ENCODE peak calls at places on chromosomes 6 and 20, in seven cellular contexts. V, D, G, X, A, T and R are unnamed samples.

GRCh38 chr20:35967979-35968640 is at the start of gene CNBD2:
- DNase-seq in V (no peak), D (no peak), G (no peak), X (peak), A (no peak), T (no peak), R (no peak)

GRCh38 chr20:1388706-1389483 is 4.0 kb downstream of the FKBP1A start:
- DNase-seq in V (no peak), D (no peak), G (peak), X (no peak), A (no peak), T (no peak), R (no peak)

GRCh38 chr6:157323924-157324276 is 581 bp upstream of the TMEM242 start:
- DNase-seq in V (peak), D (peak), G (peak), X (peak), A (peak), T (peak), R (peak)

GRCh38 chr6:37175332-37176267 is 5.6 kb downstream of the PIM1 start:
- DNase-seq in V (no peak), D (no peak), G (no peak), X (peak), A (no peak), T (no peak), R (peak)

GRCh38 chr6:47009583-47009982 is 32.5 kb downstream of the ADGRF1 start:
- DNase-seq in V (no peak), D (no peak), G (no peak), X (peak), A (no peak), T (no peak), R (no peak)

GRCh38 chr6:160300076-160300695 is 41.6 kb upstream of the SLC22A2 start:
- DNase-seq in V (no peak), D (no peak), G (no peak), X (peak), A (no peak), T (peak), R (no peak)

GRCh38 chr20:58293453-58293852 is 16.1 kb upstream of the RAB22A start:
- DNase-seq in V (no peak), D (peak), G (no peak), X (peak), A (peak), T (no peak), R (no peak)

GRCh38 chr6:55696501-55696900 is 117.5 kb upstream of the HMGCLL1 start:
- DNase-seq in V (no peak), D (no peak), G (no peak), X (no peak), A (no peak), T (no peak), R (no peak)

GRCh38 chr20:2032168-2032567 is 38.3 kb upstream of the PDYN start:
- DNase-seq in V (no peak), D (peak), G (no peak), X (no peak), A (no peak), T (peak), R (no peak)

GRCh38 chr20:62066339-62066982 is 780 bp upstream of the TAF4 start:
- DNase-seq in V (no peak), D (peak), G (peak), X (peak), A (peak), T (peak), R (peak)

GRCh38 chr6:19802656-19803055 is 34.5 kb upstream of the ID4 start:
- DNase-seq in V (no peak), D (no peak), G (no peak), X (no peak), A (peak), T (no peak), R (peak)

GRCh38 chr20:50272413-50273120 is 81.9 kb downstream of the CEBPB start:
- DNase-seq in V (no peak), D (no peak), G (no peak), X (no peak), A (no peak), T (no peak), R (no peak)

GRCh38 chr6:108947114-108947854 is 99.1 kb downstream of the ARMC2 start:
- DNase-seq in V (no peak), D (no peak), G (peak), X (no peak), A (no peak), T (peak), R (no peak)

GRCh38 chr20:11274137-11274536 is 600.3 kb upstream of the JAG1 start:
- DNase-seq in V (peak), D (peak), G (peak), X (peak), A (peak), T (peak), R (peak)

GRCh38 chr20:62643521-62644043 is 1.3 kb downstream of the SLCO4A1 start:
- DNase-seq in V (no peak), D (no peak), G (peak), X (no peak), A (no peak), T (no peak), R (no peak)

GRCh38 chr20:34562643-34563042 is 4.1 kb downstream of the MAP1LC3A start:
- DNase-seq in V (no peak), D (peak), G (peak), X (peak), A (peak), T (no peak), R (peak)

GRCh38 chr6:21587182-21587924 is 6.2 kb upstream of the SOX4 start:
- DNase-seq in V (peak), D (peak), G (peak), X (peak), A (no peak), T (peak), R (peak)

GRCh38 chr6:388202-388903 is 3.2 kb upstream of the IRF4 start:
- DNase-seq in V (no peak), D (no peak), G (no peak), X (no peak), A (no peak), T (no peak), R (no peak)

GRCh38 chr20:38091447-38092216 is 58.1 kb downstream of the RPRD1B start:
- DNase-seq in V (no peak), D (no peak), G (no peak), X (no peak), A (peak), T (no peak), R (peak)

GRCh38 chr6:24140572-24140971 is 14.6 kb downstream of the NRSN1 start:
- DNase-seq in V (no peak), D (no peak), G (no peak), X (peak), A (no peak), T (no peak), R (no peak)

GRCh38 chr6:144873653-144874378 is 588.7 kb downstream of the UTRN start:
- DNase-seq in V (no peak), D (no peak), G (no peak), X (no peak), A (no peak), T (no peak), R (no peak)

GRCh38 chr6:147078602-147079001 is 125.6 kb upstream of the STXBP5 start:
- DNase-seq in V (no peak), D (no peak), G (no peak), X (no peak), A (no peak), T (no peak), R (no peak)

GRCh38 chr6:111076024-111076680 is 11.2 kb upstream of the SLC16A10 start:
- DNase-seq in V (no peak), D (no peak), G (peak), X (no peak), A (no peak), T (no peak), R (no peak)

DNA sequence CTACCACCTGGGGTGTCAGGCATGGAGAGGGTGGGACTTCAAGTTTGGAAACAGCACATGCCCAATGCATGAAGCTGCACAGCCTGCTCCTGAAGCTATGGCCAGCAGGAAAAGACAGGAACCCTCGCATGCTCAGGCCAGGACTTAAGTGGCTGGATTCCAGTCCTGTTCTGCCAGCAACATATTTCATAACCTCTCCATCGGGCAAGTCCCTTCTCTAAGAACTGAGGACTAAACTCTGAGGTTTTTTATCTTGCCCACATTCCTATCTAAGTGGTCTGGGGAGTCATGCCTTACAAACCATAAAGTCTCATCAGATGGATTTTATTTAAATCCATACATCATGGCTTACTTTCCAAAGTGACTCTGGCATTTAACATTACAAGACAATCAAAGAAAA is 27.5 kb upstream of the AGPAT4 start:
- DNase-seq in V (no peak), D (no peak), G (peak), X (no peak), A (no peak), T (peak), R (no peak)
- TF ChIP-seq EZH2phosphoT487 in V (no peak), D (no peak), G (peak), X (no peak), A (no peak), T (no peak), R (no peak)

DNA sequence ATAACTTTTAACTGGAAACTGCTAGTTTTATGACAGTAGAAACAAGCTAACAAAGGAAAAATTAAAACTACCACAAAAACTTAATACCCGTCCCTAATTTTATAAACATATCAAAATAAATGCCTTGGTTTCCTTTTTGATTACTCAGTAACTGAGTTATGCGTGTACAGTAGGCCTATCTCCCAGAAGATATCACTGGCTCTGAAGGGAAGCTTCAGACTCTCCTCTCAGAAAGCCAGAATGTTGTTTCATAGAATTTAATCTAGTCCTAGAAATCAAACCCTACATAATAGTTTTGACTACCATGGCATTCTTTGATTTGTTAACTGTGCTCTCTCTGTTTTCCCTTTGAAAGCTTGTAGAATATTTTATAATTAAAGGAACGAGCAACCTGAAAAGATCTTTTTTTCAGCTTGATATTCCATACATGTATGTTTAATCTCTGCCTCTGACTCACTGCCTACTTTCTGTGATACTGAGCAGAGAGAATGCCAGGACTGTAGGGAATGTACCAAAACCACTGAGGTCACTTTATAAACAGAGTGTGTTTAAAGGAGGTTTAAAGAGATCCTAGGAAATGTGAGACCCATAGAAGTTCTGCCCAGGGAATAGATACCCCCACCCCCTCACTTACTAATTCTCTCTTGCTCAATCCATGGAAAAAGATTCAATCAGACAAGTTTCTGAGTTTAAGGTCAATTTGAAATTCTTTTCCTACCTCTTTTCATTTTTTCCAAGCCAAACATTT is 311.5 kb downstream of the HDGFL1 start:
- DNase-seq in V (no peak), D (no peak), G (peak), X (no peak), A (no peak), T (peak), R (no peak)
- H2AFZ ChIP-seq in V (no peak), D (no peak), G (peak), X (no peak), A (no peak), T (no peak), R (no peak)

GRCh38 chr6:169998457-169998856 is 247.0 kb downstream of the ERMARD start:
- DNase-seq in V (no peak), D (no peak), G (no peak), X (no peak), A (no peak), T (no peak), R (no peak)

GRCh38 chr6:169997930-169998218 is 246.5 kb downstream of the ERMARD start:
- DNase-seq in V (no peak), D (no peak), G (no peak), X (no peak), A (no peak), T (no peak), R (no peak)

GRCh38 chr6:170003027-170003426 is 251.6 kb downstream of the ERMARD start:
- DNase-seq in V (no peak), D (no peak), G (no peak), X (no peak), A (no peak), T (no peak), R (no peak)

GRCh38 chr6:169999367-169999766 is 247.9 kb downstream of the ERMARD start:
- DNase-seq in V (no peak), D (no peak), G (no peak), X (no peak), A (no peak), T (no peak), R (no peak)

DNA sequence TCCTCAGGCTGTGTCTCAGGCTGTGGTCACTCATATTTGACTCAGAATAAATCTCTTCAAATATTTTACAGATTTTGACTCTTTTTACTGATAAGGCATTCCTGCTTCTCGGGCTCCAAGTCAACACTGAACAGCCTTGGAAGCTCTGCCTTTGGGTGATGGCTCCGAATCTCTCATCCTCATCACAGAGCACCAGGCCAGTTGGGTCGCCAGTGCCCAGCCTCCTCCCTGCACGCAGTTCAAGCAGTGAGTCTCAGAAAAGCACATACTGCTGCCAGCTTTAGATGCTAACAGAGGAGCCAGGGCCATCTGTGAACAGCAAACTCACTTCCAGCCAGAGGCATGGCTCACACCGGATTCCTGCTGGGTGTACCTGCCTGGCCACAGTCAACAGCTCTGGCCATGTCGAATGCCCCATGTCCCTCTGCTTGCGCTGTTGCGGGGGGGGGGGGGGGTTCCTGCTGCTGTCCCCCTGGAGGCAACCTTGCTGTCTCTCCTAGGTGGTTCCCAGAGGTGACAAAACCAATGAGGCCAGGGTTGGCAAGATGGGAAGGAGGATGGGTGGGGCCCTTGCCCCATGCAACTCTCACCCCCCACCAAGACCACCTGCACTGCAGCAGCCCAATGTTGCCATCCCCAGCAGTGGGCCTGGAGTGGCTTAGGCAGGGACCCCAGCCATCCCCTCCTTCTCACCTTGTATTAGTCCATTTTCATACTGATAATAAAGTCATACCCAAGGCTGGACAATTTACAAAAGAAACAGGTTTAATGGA is 248.8 kb downstream of the ERMARD start:
- DNase-seq in V (no peak), D (no peak), G (no peak), X (no peak), A (no peak), T (no peak), R (no peak)
- TF ChIP-seq EZH2phosphoT487 in V (no peak), D (no peak), G (no peak), X (no peak), A (no peak), T (no peak), R (no peak)

GRCh38 chr6:83853968-83854501 is 875 bp downstream of the RIPPLY2 start:
- DNase-seq in V (no peak), D (peak), G (no peak), X (peak), A (no peak), T (no peak), R (no peak)

GRCh38 chr6:83849610-83850009 is 3.5 kb upstream of the RIPPLY2 start:
- DNase-seq in V (no peak), D (no peak), G (no peak), X (peak), A (no peak), T (no peak), R (no peak)

GRCh38 chr6:83854766-83855165 is 1.6 kb downstream of the RIPPLY2 start:
- DNase-seq in V (no peak), D (no peak), G (no peak), X (no peak), A (no peak), T (no peak), R (no peak)

GRCh38 chr6:83853178-83853967 is at the start of gene RIPPLY2:
- DNase-seq in V (no peak), D (peak), G (peak), X (peak), A (no peak), T (peak), R (no peak)

GRCh38 chr6:83852528-83853177 is 507 bp upstream of the RIPPLY2 start:
- DNase-seq in V (no peak), D (no peak), G (no peak), X (no peak), A (no peak), T (no peak), R (no peak)
- H2AFZ ChIP-seq in V (no peak), D (peak), G (peak), X (peak), A (no peak), T (peak), R (no peak)

DNA sequence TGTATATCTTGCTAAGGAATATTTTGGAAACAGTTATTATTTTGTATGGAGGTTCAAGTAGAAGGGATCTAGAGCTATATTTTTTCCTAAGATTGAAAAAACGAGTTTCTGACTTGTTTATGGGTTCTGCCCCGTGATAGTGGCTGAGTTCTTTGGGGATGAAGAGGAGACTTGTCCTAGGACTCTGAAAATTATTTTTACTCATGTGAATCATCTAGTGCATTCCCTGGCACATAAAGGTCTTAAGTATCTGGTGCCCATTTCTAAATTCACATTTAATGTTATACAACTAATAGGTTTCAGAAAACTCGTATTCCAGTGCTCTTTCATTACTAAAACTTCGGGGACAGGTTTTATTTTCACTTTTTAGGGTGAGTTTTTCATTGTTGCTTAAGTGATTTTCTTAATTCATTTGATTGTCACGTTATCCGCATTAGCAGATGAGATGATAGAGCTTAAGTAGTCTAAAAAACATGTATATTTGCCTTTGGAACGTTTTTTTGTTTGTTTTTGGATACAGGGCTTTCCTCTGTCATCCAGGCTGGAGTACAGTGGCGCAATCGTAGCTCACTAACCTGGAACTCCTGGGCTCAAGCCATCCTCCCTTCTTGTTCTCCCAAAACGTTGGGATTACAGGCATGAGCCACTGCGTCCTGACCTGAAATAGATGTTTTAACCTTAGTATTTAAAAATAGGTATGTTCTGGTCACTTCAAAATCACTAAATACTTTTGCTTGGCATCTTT is 2.1 kb downstream of the NFYA start:
- DNase-seq in V (no peak), D (no peak), G (peak), X (no peak), A (no peak), T (no peak), R (no peak)
- TF ChIP-seq EZH2phosphoT487 in V (no peak), D (no peak), G (no peak), X (no peak), A (no peak), T (no peak), R (no peak)

DNA sequence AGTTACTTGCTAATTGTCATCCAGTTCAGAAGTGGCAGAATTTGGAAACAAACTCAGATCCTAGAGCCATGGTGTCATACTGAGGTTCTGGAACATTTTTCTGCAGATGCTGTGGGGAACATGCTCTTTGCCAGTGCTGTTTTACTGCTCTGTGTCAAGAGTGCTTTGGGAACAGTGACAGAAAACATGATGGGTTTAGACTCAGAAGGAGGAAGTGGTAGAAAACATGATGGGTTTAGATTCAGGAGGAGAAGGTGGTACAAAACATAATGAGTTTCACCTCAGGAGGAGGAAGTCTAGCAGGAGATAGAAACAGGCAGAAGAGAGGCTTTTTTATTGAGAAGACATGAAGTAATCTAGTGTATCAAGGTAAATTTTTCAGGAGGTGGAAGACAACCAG is 815.5 kb downstream of the DHX35 start:
- DNase-seq in V (no peak), D (no peak), G (no peak), X (no peak), A (no peak), T (no peak), R (no peak)
- H2AFZ ChIP-seq in V (no peak), D (no peak), G (no peak), X (no peak), A (no peak), T (no peak), R (no peak)

GRCh38 chr20:21508230-21509078 is 5.4 kb downstream of the NKX2-2 start:
- DNase-seq in V (no peak), D (peak), G (no peak), X (peak), A (no peak), T (no peak), R (no peak)
- TF ChIP-seq EZH2phosphoT487 in V (no peak), D (peak), G (peak), X (peak), A (no peak), T (no peak), R (no peak)